ENCODE peak calls at places on chromosomes 13 and 19, in nine cellular contexts. U is MM.1S, T is brain microvascular endothelial cell, L is AG04450, Q is tibial artery, W is upper lobe of left lung, S is left lung, I is sigmoid colon, E is body of pancreas. M is an unnamed sample.

GRCh38 chr19:54017266-54017665 is 25.8 kb downstream of the CACNG6 start:
- DNase-seq in S (no peak), Q (no peak), I (no peak), U (no peak), T (peak; percentile 85), L (no peak), W (no peak), E (no peak), M (no peak)

GRCh38 chr19:23980805-23981204 is 66.1 kb downstream of the ZNF726 start:
- DNase-seq in I (no peak), E (no peak), U (no peak), S (no peak), T (no peak), Q (no peak), L (no peak), W (no peak), M (no peak)

GRCh38 chr19:51688665-51689571 is 4.2 kb upstream of the SPACA6 start:
- DNase-seq in L (peak; percentile 85), E (peak; percentile 87), T (peak; percentile 88), U (no peak), W (peak; percentile 86), S (peak; percentile 92), Q (peak; percentile 97), I (peak; percentile 97), M (peak; percentile 82)

GRCh38 chr13:49584771-49585182 is 581 bp downstream of the RCBTB1 start:
- DNase-seq in E (peak; percentile 9), T (no peak), U (peak; percentile 14), I (no peak), W (no peak), S (no peak), Q (no peak), L (no peak), M (no peak)

GRCh38 chr19:16442386-16443276 is 29.1 kb downstream of the EPS15L1 start:
- DNase-seq in L (no peak), I (peak; percentile 70), Q (no peak), W (no peak), T (no peak), E (no peak), S (no peak), U (no peak), M (peak; percentile 81)

GRCh38 chr19:35545855-35546381 is 492 bp downstream of the TMEM147 start:
- DNase-seq in L (no peak), U (peak; percentile 52), S (no peak), I (peak; percentile 70), Q (no peak), T (no peak), E (peak; percentile 44), W (peak; percentile 34), M (peak; percentile 60)

GRCh38 chr19:13097331-13098258 is 5.1 kb downstream of the LYL1 start:
- DNase-seq in Q (peak; percentile 86), U (no peak), L (no peak), W (peak; percentile 62), S (no peak), T (no peak), E (no peak), I (peak; percentile 87), M (no peak)

GRCh38 chr13:106163426-106163825 is 372.0 kb downstream of the EFNB2 start:
- DNase-seq in Q (no peak), T (no peak), S (no peak), U (no peak), I (no peak), L (no peak), E (no peak), W (no peak), M (no peak)

GRCh38 chr13:43432948-43433347 is 353.8 kb downstream of the ENOX1 start:
- DNase-seq in T (no peak), E (no peak), U (no peak), L (no peak), W (no peak), S (no peak), Q (no peak), I (no peak), M (no peak)

GRCh38 chr13:23771966-23772365 is 117.2 kb downstream of the MIPEP start:
- DNase-seq in S (no peak), L (no peak), I (no peak), W (no peak), T (no peak), U (no peak), Q (no peak), E (no peak), M (no peak)

GRCh38 chr19:40519352-40520322 is 52.8 kb downstream of the SPTBN4 start:
- DNase-seq in W (peak; percentile 25), L (no peak), T (peak; percentile 10), E (no peak), I (no peak), S (no peak), U (peak; percentile 25), Q (no peak), M (no peak)

GRCh38 chr13:74820809-74821208 is 661.2 kb downstream of the TBC1D4 start:
- DNase-seq in I (no peak), W (no peak), Q (no peak), E (no peak), L (no peak), S (no peak), U (no peak), T (no peak), M (no peak)

GRCh38 chr13:24630851-24631341 is 49.3 kb upstream of the ATP12A start:
- DNase-seq in L (no peak), S (peak; percentile 69), U (no peak), W (peak; percentile 75), T (peak; percentile 9), Q (no peak), E (no peak), I (no peak), M (no peak)

GRCh38 chr19:56167064-56167578 is 8.7 kb upstream of the GALP start:
- DNase-seq in E (no peak), W (no peak), U (no peak), T (no peak), S (no peak), Q (no peak), L (no peak), I (no peak), M (no peak)

GRCh38 chr13:73481877-73482445 is 423.2 kb downstream of the KLF5 start:
- DNase-seq in T (no peak), L (no peak), Q (no peak), E (no peak), W (no peak), I (no peak), U (no peak), S (no peak), M (no peak)

GRCh38 chr13:20567881-20568528 is 1.0 kb downstream of the IFT88 start:
- DNase-seq in E (no peak), U (no peak), L (no peak), T (peak; percentile 7), I (no peak), W (no peak), Q (no peak), S (no peak), M (no peak)
- H3K27ac ChIP-seq in E (peak overlapping the region; percentile 79), U (peak overlapping the region; percentile 68), L (peak overlapping the region; percentile 87), T (peak overlapping the region; percentile 91), I (peak overlapping the region; percentile 95), W (peak overlapping the region; percentile 93), Q (peak overlapping the region; percentile 93), S (peak overlapping the region; percentile 91), M (peak overlapping the region; percentile 97)

DNA sequence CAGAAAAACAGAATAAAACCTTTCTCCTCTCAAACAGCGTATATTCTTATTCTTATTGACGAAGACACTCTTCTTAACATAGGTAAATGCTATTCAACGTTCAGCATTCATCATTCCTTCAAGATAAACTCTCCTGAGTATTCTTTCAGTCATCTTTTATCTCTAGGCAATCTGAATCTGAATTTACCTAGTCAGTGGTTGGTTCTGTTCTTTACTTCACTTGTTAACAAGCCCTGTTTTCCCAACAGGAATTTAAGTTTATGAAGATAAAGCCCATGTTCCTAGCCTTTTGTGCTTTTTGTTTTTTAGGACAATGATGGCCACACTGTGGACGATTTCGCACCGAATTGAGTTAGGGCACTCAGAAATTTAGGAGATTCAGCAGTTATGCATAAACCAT is 3.2 kb downstream of the ELF1 start:
- DNase-seq in U (no peak), Q (no peak), S (no peak), T (no peak), I (no peak), W (no peak), E (no peak), L (no peak), M (no peak)
- H3K27ac ChIP-seq in U (no peak overlapping the region), Q (no peak overlapping the region), S (peak overlapping the region; percentile 97), T (no peak overlapping the region), I (no peak overlapping the region), W (peak overlapping the region; percentile 20), E (no peak overlapping the region), L (no peak overlapping the region), M (peak overlapping the region; percentile 87)

GRCh38 chr19:7101498-7102253 is 32.2 kb downstream of the ZNF557 start:
- DNase-seq in L (no peak), Q (no peak), E (no peak), S (no peak), U (no peak), T (no peak), I (no peak), W (no peak), M (no peak)

GRCh38 chr19:7104783-7105447 is 35.4 kb downstream of the ZNF557 start:
- DNase-seq in T (no peak), Q (peak; percentile 54), W (peak; percentile 22), I (no peak), U (no peak), L (no peak), E (peak; percentile 64), S (peak; percentile 42), M (no peak)

GRCh38 chr19:7098701-7099596 is 29.4 kb downstream of the ZNF557 start:
- DNase-seq in L (peak; percentile 74), E (peak; percentile 94), Q (peak; percentile 96), U (peak; percentile 95), I (peak; percentile 97), T (peak; percentile 82), W (peak; percentile 86), S (peak; percentile 91), M (peak; percentile 94)

GRCh38 chr19:7098096-7098495 is 28.6 kb downstream of the ZNF557 start:
- DNase-seq in Q (no peak), W (no peak), S (no peak), U (no peak), L (no peak), E (no peak), I (no peak), T (no peak), M (no peak)

GRCh38 chr19:7099597-7099921 is 30.1 kb downstream of the ZNF557 start:
- DNase-seq in E (no peak), U (no peak), S (no peak), L (no peak), I (no peak), Q (no peak), W (no peak), T (no peak), M (no peak)
- H3K27ac ChIP-seq in E (peak overlapping the region; percentile 95), U (peak overlapping the region; percentile 74), S (peak overlapping the region; percentile 94), L (peak overlapping the region; percentile 90), I (peak overlapping the region; percentile 98), Q (peak overlapping the region; percentile 90), W (peak overlapping the region; percentile 91), T (peak overlapping the region; percentile 70), M (peak overlapping the region; percentile 97)

DNA sequence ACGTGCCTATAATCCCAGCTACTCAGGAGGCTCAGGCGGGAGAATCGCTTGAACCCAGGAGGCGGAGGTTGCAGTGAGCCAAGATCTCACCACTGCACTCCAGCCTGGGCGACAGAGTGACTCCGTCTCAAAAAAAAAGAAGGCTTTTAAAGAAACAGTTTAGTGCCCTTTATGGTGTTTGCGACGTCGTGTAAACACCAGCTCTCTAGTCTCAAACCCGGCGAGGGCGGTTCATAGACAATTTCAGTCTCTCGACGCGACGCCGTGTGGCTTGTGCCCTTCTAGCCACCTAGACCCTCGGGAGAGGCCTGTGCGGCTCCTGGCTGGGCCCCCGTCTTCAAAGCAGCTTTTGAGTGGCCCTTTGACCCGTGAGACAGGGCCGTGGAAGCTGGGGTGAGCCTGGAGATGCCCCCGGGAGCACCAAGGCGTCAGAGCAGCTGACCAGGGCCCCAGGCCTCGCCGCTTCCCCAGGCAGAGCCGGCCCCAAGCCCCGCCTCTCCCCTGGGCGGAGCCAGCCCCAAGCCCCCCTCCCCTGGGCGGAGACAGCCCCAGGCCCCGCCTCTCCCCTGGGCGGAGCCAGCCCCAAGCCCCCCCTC is 5.0 kb upstream of the MADCAM1 start:
- DNase-seq in Q (no peak), S (no peak), T (no peak), I (no peak), E (no peak), U (no peak), L (no peak), W (no peak), M (no peak)
- H3K27ac ChIP-seq in Q (no peak overlapping the region), S (no peak overlapping the region), T (no peak overlapping the region), I (no peak overlapping the region), E (no peak overlapping the region), U (no peak overlapping the region), L (no peak overlapping the region), W (no peak overlapping the region), M (peak overlapping the region; percentile 21)